ENCODE peak calls at places on chromosomes 6 and 20, in five cellular contexts. W is upper lobe of left lung; M is tibial artery; G is CD8-positive, alpha-beta T cell; F is thoracic aorta. S is an unnamed sample.
A peak's percentile ranks its signal among the peaks of the same experiment; 100 is the strongest.

GRCh38 chr20:52081791-52082190 is 109.8 kb downstream of the ZFP64 start:
- DNase-seq in G (no peak), W (no peak), M (no peak), F (no peak), S (no peak)

GRCh38 chr20:58228103-58228483 is 360 bp downstream of the ANKRD60 start:
- DNase-seq in F (no peak), W (no peak), M (no peak), G (no peak), S (no peak)

GRCh38 chr6:75463896-75464295 is 29.7 kb downstream of the FILIP1 start:
- DNase-seq in F (no peak), W (no peak), M (no peak), G (no peak), S (no peak)

GRCh38 chr6:137488736-137489409 is 5.3 kb downstream of the OLIG3 start:
- DNase-seq in W (no peak), M (no peak), F (no peak), G (no peak), S (no peak)

GRCh38 chr6:169845426-169846285 is 94.2 kb downstream of the ERMARD start:
- DNase-seq in G (no peak), F (no peak), M (no peak), W (peak; percentile 12), S (no peak)

GRCh38 chr20:47249913-47250312 is 106.6 kb downstream of the ZMYND8 start:
- DNase-seq in M (no peak), W (no peak), F (no peak), G (no peak), S (no peak)

GRCh38 chr6:89950879-89951391 is 56.7 kb downstream of the GJA10 start:
- DNase-seq in W (no peak), M (no peak), F (no peak), G (no peak), S (peak; percentile 83)

GRCh38 chr6:167225903-167226508 is 65.1 kb upstream of the UNC93A start:
- DNase-seq in W (no peak), M (no peak), G (no peak), F (no peak), S (no peak)

GRCh38 chr6:12911387-12911960 is 194.9 kb downstream of the PHACTR1 start:
- DNase-seq in F (no peak), W (no peak), M (no peak), G (no peak), S (no peak)

GRCh38 chr6:12593720-12594540 is 122.6 kb upstream of the PHACTR1 start:
- DNase-seq in M (no peak), W (peak; percentile 68), G (no peak), F (no peak), S (no peak)

GRCh38 chr6:109103942-109104341 is 8.6 kb downstream of the CEP57L1 start:
- DNase-seq in M (no peak), F (no peak), G (no peak), W (no peak), S (no peak)

GRCh38 chr6:88004707-88005106 is 42.9 kb upstream of the SPACA1 start:
- DNase-seq in M (no peak), W (peak; percentile 61), F (no peak), G (no peak), S (no peak)

GRCh38 chr20:47612670-47613069 is 111.0 kb downstream of the NCOA3 start:
- DNase-seq in M (no peak), F (no peak), W (no peak), G (no peak), S (no peak)

GRCh38 chr6:28794175-28795002 is 129.4 kb downstream of the TRIM27 start:
- DNase-seq in F (no peak), G (no peak), W (no peak), M (no peak), S (no peak)

GRCh38 chr6:912871-913663 is 220.1 kb upstream of the EXOC2 start:
- DNase-seq in M (no peak), W (no peak), G (no peak), F (no peak), S (no peak)

GRCh38 chr6:87747646-87748045 is 45.6 kb upstream of the AKIRIN2 start:
- DNase-seq in W (no peak), F (no peak), G (no peak), M (no peak), S (no peak)

GRCh38 chr20:33917813-33918525 is 75.7 kb upstream of the RALY start:
- DNase-seq in F (no peak), W (no peak), G (no peak), M (no peak), S (no peak)

GRCh38 chr6:40599580-40599979 is 12.4 kb upstream of the LRFN2 start:
- DNase-seq in F (no peak), W (no peak), M (no peak), G (no peak), S (peak; percentile 5)

GRCh38 chr20:45098096-45098773 is 2.7 kb downstream of the KCNS1 start:
- DNase-seq in F (no peak), G (no peak), M (no peak), W (no peak), S (no peak)

GRCh38 chr20:61773081-61773631 is 292.5 kb downstream of the TAF4 start:
- DNase-seq in G (no peak), F (no peak), M (no peak), W (no peak), S (no peak)

GRCh38 chr6:54073487-54073886 is 37.8 kb upstream of the MLIP start:
- DNase-seq in W (no peak), G (no peak), M (no peak), F (no peak), S (no peak)

GRCh38 chr6:54071941-54072340 is 39.3 kb upstream of the MLIP start:
- DNase-seq in M (no peak), W (no peak), F (no peak), G (no peak), S (no peak)

GRCh38 chr6:54072708-54073313 is 38.4 kb upstream of the MLIP start:
- DNase-seq in W (no peak), M (no peak), G (no peak), F (no peak), S (no peak)

GRCh38 chr6:54070025-54070424 is 41.2 kb upstream of the MLIP start:
- DNase-seq in F (no peak), G (no peak), W (no peak), M (no peak), S (no peak)

GRCh38 chr6:54068694-54069093 is 42.5 kb upstream of the MLIP start:
- DNase-seq in F (no peak), M (no peak), W (no peak), G (no peak), S (no peak)
- H3K27ac ChIP-seq in F (no peak overlapping the region), M (no peak overlapping the region), W (no peak overlapping the region), G (no peak overlapping the region), S (no peak overlapping the region)

GRCh38 chr6:85404497-85405174 is 45.2 kb upstream of the NT5E start:
- DNase-seq in M (no peak), G (no peak), W (no peak), F (peak; percentile 25), S (peak; percentile 86)
- H3K27ac ChIP-seq in M (peak overlapping the region; percentile 48), G (no peak overlapping the region), W (no peak overlapping the region), F (peak overlapping the region; percentile 74), S (peak overlapping the region; percentile 100)

DNA sequence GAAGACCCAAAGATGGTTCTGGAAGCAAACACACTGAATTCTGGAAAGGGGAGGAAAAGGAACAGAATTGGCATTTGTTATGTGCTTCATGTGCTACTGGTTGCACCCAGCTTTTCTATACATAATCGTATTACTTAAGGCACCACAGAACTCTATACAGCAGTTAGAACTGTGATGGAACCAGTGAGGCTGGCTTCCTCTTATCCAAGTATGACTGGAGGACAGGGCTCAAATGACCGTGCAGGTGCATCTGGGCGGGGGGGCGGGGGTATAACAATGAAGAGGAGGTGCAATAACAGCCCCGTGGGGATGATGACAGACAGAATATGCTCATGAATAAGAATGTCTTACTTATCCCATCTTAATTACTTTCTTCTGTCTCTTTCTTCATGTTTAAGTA is 144.2 kb downstream of the BTBD9 start:
- DNase-seq in M (no peak), W (no peak), G (no peak), F (no peak), S (no peak)
- H3K27ac ChIP-seq in M (no peak overlapping the region), W (no peak overlapping the region), G (no peak overlapping the region), F (no peak overlapping the region), S (no peak overlapping the region)

GRCh38 chr6:158771399-158772158 is 47.6 kb downstream of the EZR start:
- DNase-seq in G (no peak), W (no peak), F (no peak), M (peak; percentile 34), S (no peak)
- H3K27ac ChIP-seq in G (no peak overlapping the region), W (no peak overlapping the region), F (no peak overlapping the region), M (no peak overlapping the region), S (peak overlapping the region; percentile 92)

GRCh38 chr6:134035823-134036296 is 16.6 kb downstream of the SLC2A12 start:
- DNase-seq in M (no peak), G (no peak), W (no peak), F (no peak), S (peak; percentile 98)

GRCh38 chr6:134046054-134046453 is 6.4 kb downstream of the SLC2A12 start:
- DNase-seq in M (no peak), W (no peak), F (no peak), G (no peak), S (no peak)

GRCh38 chr6:134039116-134039515 is 13.3 kb downstream of the SLC2A12 start:
- DNase-seq in G (no peak), F (no peak), M (no peak), W (no peak), S (no peak)

GRCh38 chr6:134034951-134035822 is 17.2 kb downstream of the SLC2A12 start:
- DNase-seq in G (no peak), M (no peak), W (no peak), F (no peak), S (peak; percentile 64)

GRCh38 chr6:134041093-134041492 is 11.3 kb downstream of the SLC2A12 start:
- DNase-seq in G (no peak), F (no peak), M (no peak), W (no peak), S (peak; percentile 66)
- H3K27ac ChIP-seq in G (no peak overlapping the region), F (no peak overlapping the region), M (no peak overlapping the region), W (no peak overlapping the region), S (peak overlapping the region; percentile 46)

GRCh38 chr20:1357921-1358671 is 29.2 kb upstream of the SDCBP2 start:
- DNase-seq in W (no peak), G (no peak), F (no peak), M (no peak), S (no peak)
- H3K27ac ChIP-seq in W (no peak overlapping the region), G (no peak overlapping the region), F (no peak overlapping the region), M (no peak overlapping the region), S (no peak overlapping the region)

GRCh38 chr6:21754891-21755290 is 161.3 kb downstream of the SOX4 start:
- DNase-seq in G (no peak), M (no peak), W (no peak), F (no peak), S (peak; percentile 73)
- H3K27ac ChIP-seq in G (no peak overlapping the region), M (no peak overlapping the region), W (no peak overlapping the region), F (no peak overlapping the region), S (peak overlapping the region; percentile 47)